ENCODE peak calls at places on chromosome 17, in four cellular contexts. D, F, I and C are unnamed samples.

GRCh38 chr17:18962494-18962815 is 10.5 kb downstream of the SLC5A10 start:
- DNase-seq in D (no peak), F (no peak), I (no peak), C (no peak)

GRCh38 chr17:35895602-35896001 is 15.4 kb upstream of the CCL5 start:
- DNase-seq in D (no peak), F (no peak), I (no peak), C (no peak)

GRCh38 chr17:48472485-48473281 is 42.7 kb upstream of the SKAP1 start:
- DNase-seq in D (no peak), F (peak; percentile 60), I (no peak), C (no peak)

GRCh38 chr17:10614536-10615155 is 42.5 kb downstream of the MYH3 start:
- DNase-seq in D (peak; percentile 45), F (peak; percentile 42), I (peak; percentile 41), C (no peak)

GRCh38 chr17:43416998-43417891 is 18.5 kb downstream of the ARL4D start:
- DNase-seq in D (no peak), F (no peak), I (no peak), C (no peak)

GRCh38 chr17:75047398-75048098 is 523 bp downstream of the KCTD2 start:
- DNase-seq in D (no peak), F (no peak), I (no peak), C (no peak)

GRCh38 chr17:7404737-7405412 is 978 bp upstream of the TMEM256 start:
- DNase-seq in D (no peak), F (no peak), I (no peak), C (no peak)

GRCh38 chr17:5584383-5584951 is at the start of gene NLRP1:
- DNase-seq in D (peak; percentile 20), F (peak; percentile 71), I (no peak), C (no peak)

GRCh38 chr17:38881600-38882191 is 11.8 kb downstream of the LASP1 start:
- DNase-seq in D (no peak), F (no peak), I (peak; percentile 72), C (no peak)

GRCh38 chr17:16933317-16934132 is 38.4 kb downstream of the TNFRSF13B start:
- DNase-seq in D (no peak), F (no peak), I (no peak), C (no peak)

GRCh38 chr17:10513284-10514067 is 4.9 kb downstream of the MYH1 start:
- DNase-seq in D (no peak), F (no peak), I (no peak), C (no peak)

GRCh38 chr17:43517161-43517560 is 29.0 kb downstream of the ETV4 start:
- DNase-seq in D (no peak), F (no peak), I (no peak), C (no peak)

GRCh38 chr17:43552229-43552837 is 6.2 kb upstream of the ETV4 start:
- DNase-seq in D (peak; percentile 89), F (no peak), I (no peak), C (no peak)

GRCh38 chr17:32243712-32244111 is 21.9 kb upstream of the RHBDL3 start:
- DNase-seq in D (no peak), F (no peak), I (no peak), C (no peak)
- TF ChIP-seq TCF7L2 in D (no peak), F (no peak), I (no peak), C (no peak)

GRCh38 chr17:36950027-36950426 is 1.3 kb downstream of the AATF start:
- DNase-seq in D (no peak), F (no peak), I (peak; percentile 11), C (no peak)

GRCh38 chr17:36946726-36947091 is 2.0 kb upstream of the AATF start:
- DNase-seq in D (no peak), F (no peak), I (no peak), C (no peak)

GRCh38 chr17:36948717-36949460 is at the start of gene AATF:
- DNase-seq in D (peak; percentile 90), F (peak; percentile 89), I (peak; percentile 98), C (peak; percentile 62)

GRCh38 chr17:36949461-36949927 is 740 bp downstream of the AATF start:
- DNase-seq in D (peak; percentile 18), F (no peak), I (no peak), C (no peak)

DNA sequence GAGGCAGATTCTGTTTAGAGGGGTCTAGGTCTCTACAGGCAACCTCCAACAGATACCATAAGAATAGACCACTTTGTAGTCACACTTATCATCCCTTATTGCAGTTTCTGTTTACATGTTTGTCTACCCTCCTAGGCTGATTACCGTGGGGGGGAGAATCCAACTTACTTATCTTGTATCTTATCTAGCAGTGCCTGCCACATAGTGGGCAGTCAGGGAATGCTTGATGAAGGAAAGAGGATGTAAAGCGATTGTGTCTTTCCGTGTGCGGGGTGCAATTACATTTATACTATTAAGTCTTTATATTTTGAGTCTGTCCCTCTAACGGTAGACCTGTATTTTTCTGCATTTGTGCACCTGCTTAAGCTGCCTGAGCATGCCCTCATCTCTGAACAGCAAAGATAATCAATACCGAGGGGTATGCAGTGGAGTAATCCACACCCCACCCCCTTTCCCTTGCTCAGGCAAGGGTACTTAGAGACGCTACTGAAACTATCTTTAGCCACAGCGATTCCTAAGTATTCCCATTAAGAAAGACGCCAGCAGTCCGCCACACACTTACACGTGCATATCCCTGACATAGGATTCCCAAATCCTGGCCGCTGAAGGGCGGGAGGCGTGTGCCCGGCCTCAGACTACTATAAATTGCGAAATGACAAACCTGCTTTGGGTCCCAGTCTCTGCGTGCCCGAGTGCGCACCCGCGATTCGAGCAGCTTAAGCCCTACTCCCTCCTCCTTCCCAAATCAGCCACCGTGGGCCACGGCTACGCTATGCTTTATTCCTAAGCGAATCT is 635 bp upstream of the AATF start:
- DNase-seq in D (no peak), F (no peak), I (no peak), C (no peak)
- H3K27ac ChIP-seq in D (no peak overlapping the region), F (peak overlapping the region; percentile 37), I (peak overlapping the region; percentile 64), C (peak overlapping the region; percentile 85)

GRCh38 chr17:8574687-8575086 is 55.8 kb downstream of the MYH10 start:
- DNase-seq in D (peak; percentile 10), F (no peak), I (no peak), C (no peak)
- TF ChIP-seq SIN3A in D (no peak), F (no peak), I (no peak), C (no peak)

GRCh38 chr17:71850792-71851191 is 270.0 kb upstream of the SOX9 start:
- DNase-seq in D (no peak), F (no peak), I (no peak), C (no peak)
- TF ChIP-seq TCF7L2 in D (no peak), F (no peak), I (no peak), C (no peak)

GRCh38 chr17:1487939-1488825 is 4.3 kb downstream of the MYO1C start:
- DNase-seq in D (peak; percentile 70), F (no peak), I (peak; percentile 75), C (no peak)
- H3K27ac ChIP-seq in D (peak overlapping the region; percentile 74), F (peak overlapping the region; percentile 99), I (peak overlapping the region; percentile 72), C (peak overlapping the region; percentile 89)